ENCODE peak calls at places on chromosomes 5 and 9, in five cellular contexts. One of them, this sample, is unnamed.

GRCh38 chr5:82480331-82480730 is 202.2 kb upstream of the RPS23 start:
- DNase-seq in IMR-90: no peak
- DNase-seq in mesenchymal stem cell: no peak
- DNase-seq in H9: no peak
- DNase-seq in neuronal stem cell: no peak
- DNase-seq in this sample: peak

GRCh38 chr5:123091258-123091987 is 2.4 kb downstream of the PRDM6 start:
- DNase-seq in neuronal stem cell: no peak
- DNase-seq in H9: no peak
- DNase-seq in mesenchymal stem cell: peak
- DNase-seq in IMR-90: peak
- DNase-seq in this sample: no peak

GRCh38 chr9:5453004-5453403 is 2.7 kb downstream of the CD274 start:
- DNase-seq in neuronal stem cell: no peak
- DNase-seq in mesenchymal stem cell: no peak
- DNase-seq in IMR-90: no peak
- DNase-seq in H9: no peak
- DNase-seq in this sample: no peak

GRCh38 chr5:111551569-111552275 is 39.4 kb upstream of the STARD4 start:
- DNase-seq in neuronal stem cell: no peak
- DNase-seq in IMR-90: no peak
- DNase-seq in H9: no peak
- DNase-seq in mesenchymal stem cell: peak
- DNase-seq in this sample: no peak

GRCh38 chr9:2109066-2109650 is 94.0 kb downstream of the SMARCA2 start:
- DNase-seq in mesenchymal stem cell: no peak
- DNase-seq in H9: no peak
- DNase-seq in IMR-90: peak
- DNase-seq in neuronal stem cell: no peak
- DNase-seq in this sample: peak

GRCh38 chr9:117687532-117687931 is 16.7 kb upstream of the TLR4 start:
- DNase-seq in H9: peak
- DNase-seq in IMR-90: no peak
- DNase-seq in neuronal stem cell: no peak
- DNase-seq in mesenchymal stem cell: no peak
- DNase-seq in this sample: no peak

GRCh38 chr9:137228968-137229896 is 1.5 kb upstream of the SLC34A3 start:
- DNase-seq in mesenchymal stem cell: no peak
- DNase-seq in H9: no peak
- DNase-seq in IMR-90: no peak
- DNase-seq in neuronal stem cell: no peak
- DNase-seq in this sample: no peak

GRCh38 chr9:136021171-136021890 is 60.2 kb upstream of the UBAC1 start:
- DNase-seq in H9: peak
- DNase-seq in neuronal stem cell: no peak
- DNase-seq in mesenchymal stem cell: no peak
- DNase-seq in IMR-90: no peak
- DNase-seq in this sample: peak

GRCh38 chr5:123365163-123365562 is 58.0 kb downstream of the CEP120 start:
- DNase-seq in mesenchymal stem cell: no peak
- DNase-seq in IMR-90: peak
- DNase-seq in H9: no peak
- DNase-seq in neuronal stem cell: no peak
- DNase-seq in this sample: no peak

GRCh38 chr5:133977858-133978257 is 9.4 kb upstream of the C5orf15 start:
- DNase-seq in neuronal stem cell: no peak
- DNase-seq in IMR-90: peak
- DNase-seq in mesenchymal stem cell: peak
- DNase-seq in H9: no peak
- DNase-seq in this sample: no peak

GRCh38 chr9:134395727-134396257 is 69.5 kb downstream of the RXRA start:
- DNase-seq in IMR-90: no peak
- DNase-seq in neuronal stem cell: no peak
- DNase-seq in H9: no peak
- DNase-seq in mesenchymal stem cell: no peak
- DNase-seq in this sample: no peak

GRCh38 chr5:126830061-126830460 is 53.1 kb downstream of the LMNB1 start:
- DNase-seq in neuronal stem cell: no peak
- DNase-seq in H9: no peak
- DNase-seq in mesenchymal stem cell: no peak
- DNase-seq in IMR-90: no peak
- DNase-seq in this sample: no peak

GRCh38 chr5:36666986-36667385 is 60.6 kb downstream of the SLC1A3 start:
- DNase-seq in neuronal stem cell: no peak
- DNase-seq in mesenchymal stem cell: no peak
- DNase-seq in IMR-90: no peak
- DNase-seq in H9: no peak
- DNase-seq in this sample: peak

GRCh38 chr5:137933491-137933911 is 44.2 kb downstream of the PKD2L2 start:
- DNase-seq in H9: no peak
- DNase-seq in IMR-90: peak
- DNase-seq in mesenchymal stem cell: peak
- DNase-seq in neuronal stem cell: no peak
- DNase-seq in this sample: no peak

GRCh38 chr5:55363861-55364260 is 56.1 kb downstream of the MTREX start:
- DNase-seq in H9: no peak
- DNase-seq in mesenchymal stem cell: no peak
- DNase-seq in neuronal stem cell: no peak
- DNase-seq in IMR-90: peak
- DNase-seq in this sample: no peak

GRCh38 chr5:113119271-113119924 is 142.8 kb downstream of the DCP2 start:
- DNase-seq in IMR-90: peak
- DNase-seq in neuronal stem cell: no peak
- DNase-seq in mesenchymal stem cell: no peak
- DNase-seq in H9: no peak
- DNase-seq in this sample: no peak

GRCh38 chr9:110015759-110016158 is 192.2 kb downstream of the C9orf152 start:
- DNase-seq in mesenchymal stem cell: peak
- DNase-seq in neuronal stem cell: no peak
- DNase-seq in H9: no peak
- DNase-seq in IMR-90: peak
- DNase-seq in this sample: peak

GRCh38 chr9:125890793-125891192 is 143.6 kb downstream of the PBX3 start:
- DNase-seq in IMR-90: no peak
- DNase-seq in mesenchymal stem cell: no peak
- DNase-seq in neuronal stem cell: no peak
- DNase-seq in H9: no peak
- DNase-seq in this sample: no peak

GRCh38 chr5:129400395-129400983 is 59.6 kb upstream of the ADAMTS19 start:
- DNase-seq in IMR-90: no peak
- DNase-seq in H9: no peak
- DNase-seq in neuronal stem cell: no peak
- DNase-seq in mesenchymal stem cell: no peak
- DNase-seq in this sample: peak

GRCh38 chr9:137187386-137187785 is 974 bp downstream of the ANAPC2 start:
- DNase-seq in mesenchymal stem cell: no peak
- DNase-seq in IMR-90: no peak
- DNase-seq in neuronal stem cell: no peak
- DNase-seq in H9: no peak
- DNase-seq in this sample: no peak

GRCh38 chr5:16896767-16897166 is 39.3 kb downstream of the MYO10 start:
- DNase-seq in IMR-90: no peak
- DNase-seq in neuronal stem cell: no peak
- DNase-seq in mesenchymal stem cell: no peak
- DNase-seq in H9: no peak
- DNase-seq in this sample: no peak

GRCh38 chr5:16897284-16897704 is 38.8 kb downstream of the MYO10 start:
- DNase-seq in mesenchymal stem cell: peak
- DNase-seq in IMR-90: peak
- DNase-seq in neuronal stem cell: no peak
- DNase-seq in H9: no peak
- DNase-seq in this sample: peak

GRCh38 chr5:16891043-16891442 is 45.0 kb downstream of the MYO10 start:
- DNase-seq in IMR-90: no peak
- DNase-seq in neuronal stem cell: no peak
- DNase-seq in H9: no peak
- DNase-seq in mesenchymal stem cell: no peak
- DNase-seq in this sample: no peak

GRCh38 chr5:16897800-16898199 is 38.3 kb downstream of the MYO10 start:
- DNase-seq in H9: no peak
- DNase-seq in IMR-90: no peak
- DNase-seq in neuronal stem cell: no peak
- DNase-seq in mesenchymal stem cell: no peak
- DNase-seq in this sample: no peak

DNA sequence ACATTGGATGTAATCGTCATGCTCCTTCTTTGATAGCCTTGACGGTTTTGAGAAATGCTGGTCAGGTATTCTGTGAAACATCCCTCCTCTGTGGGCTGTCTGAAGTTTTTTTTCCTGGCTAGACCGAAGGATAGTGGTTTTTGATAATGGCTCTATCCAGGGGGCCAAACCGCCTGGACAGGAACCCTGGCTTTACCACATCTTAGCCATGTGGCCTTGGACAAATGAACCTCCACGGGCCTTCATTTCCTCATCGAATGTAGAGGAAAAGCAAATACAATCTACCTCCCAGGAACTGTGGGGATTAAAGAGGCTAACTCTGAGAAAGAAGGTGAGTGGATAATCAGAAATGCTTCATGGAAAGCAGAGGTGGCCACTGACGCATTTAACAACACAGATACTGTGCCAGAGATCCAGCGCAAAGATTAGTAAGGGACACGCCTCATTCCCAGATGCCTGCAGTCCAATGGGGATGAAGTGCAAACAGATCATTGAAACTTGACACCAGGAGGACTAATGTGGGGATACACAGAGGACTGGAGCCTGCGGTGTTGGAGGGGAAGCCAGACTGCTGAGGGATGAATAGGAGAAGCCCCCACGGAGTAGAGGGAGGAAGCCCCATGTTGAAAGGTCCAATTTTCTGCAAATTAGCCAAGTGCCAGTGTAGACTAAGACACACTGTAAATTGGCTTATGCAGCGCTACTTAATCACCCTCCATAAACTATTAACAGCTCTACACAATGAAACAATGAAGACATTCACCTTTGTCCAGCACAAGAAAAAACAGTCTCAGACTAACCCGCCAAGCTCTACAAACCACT is 41.6 kb downstream of the MYO10 start:
- DNase-seq in mesenchymal stem cell: peak
- DNase-seq in neuronal stem cell: peak
- DNase-seq in IMR-90: peak
- DNase-seq in H9: no peak
- DNase-seq in this sample: peak
- H2BK120ac ChIP-seq in mesenchymal stem cell: no peak
- H2BK120ac ChIP-seq in neuronal stem cell: no peak
- H2BK120ac ChIP-seq in IMR-90: no peak
- H2BK120ac ChIP-seq in H9: no peak
- H2BK120ac ChIP-seq in this sample: no peak

GRCh38 chr5:68467208-68467607 is 251.7 kb downstream of the PIK3R1 start:
- DNase-seq in neuronal stem cell: no peak
- DNase-seq in H9: no peak
- DNase-seq in mesenchymal stem cell: no peak
- DNase-seq in IMR-90: no peak
- DNase-seq in this sample: no peak
- H2BK120ac ChIP-seq in neuronal stem cell: no peak
- H2BK120ac ChIP-seq in H9: no peak
- H2BK120ac ChIP-seq in mesenchymal stem cell: no peak
- H2BK120ac ChIP-seq in IMR-90: no peak
- H2BK120ac ChIP-seq in this sample: no peak

GRCh38 chr5:124979174-124979573 is 232.7 kb upstream of the ZNF608 start:
- DNase-seq in neuronal stem cell: no peak
- DNase-seq in H9: peak
- DNase-seq in mesenchymal stem cell: peak
- DNase-seq in IMR-90: peak
- DNase-seq in this sample: peak

GRCh38 chr5:124981901-124982300 is 235.5 kb upstream of the ZNF608 start:
- DNase-seq in IMR-90: no peak
- DNase-seq in mesenchymal stem cell: no peak
- DNase-seq in H9: no peak
- DNase-seq in neuronal stem cell: no peak
- DNase-seq in this sample: no peak

GRCh38 chr5:124976086-124976485 is 229.6 kb upstream of the ZNF608 start:
- DNase-seq in neuronal stem cell: no peak
- DNase-seq in IMR-90: no peak
- DNase-seq in H9: no peak
- DNase-seq in mesenchymal stem cell: no peak
- DNase-seq in this sample: no peak

GRCh38 chr5:124986170-124986569 is 239.7 kb upstream of the ZNF608 start:
- DNase-seq in mesenchymal stem cell: no peak
- DNase-seq in IMR-90: no peak
- DNase-seq in neuronal stem cell: no peak
- DNase-seq in H9: no peak
- DNase-seq in this sample: no peak

DNA sequence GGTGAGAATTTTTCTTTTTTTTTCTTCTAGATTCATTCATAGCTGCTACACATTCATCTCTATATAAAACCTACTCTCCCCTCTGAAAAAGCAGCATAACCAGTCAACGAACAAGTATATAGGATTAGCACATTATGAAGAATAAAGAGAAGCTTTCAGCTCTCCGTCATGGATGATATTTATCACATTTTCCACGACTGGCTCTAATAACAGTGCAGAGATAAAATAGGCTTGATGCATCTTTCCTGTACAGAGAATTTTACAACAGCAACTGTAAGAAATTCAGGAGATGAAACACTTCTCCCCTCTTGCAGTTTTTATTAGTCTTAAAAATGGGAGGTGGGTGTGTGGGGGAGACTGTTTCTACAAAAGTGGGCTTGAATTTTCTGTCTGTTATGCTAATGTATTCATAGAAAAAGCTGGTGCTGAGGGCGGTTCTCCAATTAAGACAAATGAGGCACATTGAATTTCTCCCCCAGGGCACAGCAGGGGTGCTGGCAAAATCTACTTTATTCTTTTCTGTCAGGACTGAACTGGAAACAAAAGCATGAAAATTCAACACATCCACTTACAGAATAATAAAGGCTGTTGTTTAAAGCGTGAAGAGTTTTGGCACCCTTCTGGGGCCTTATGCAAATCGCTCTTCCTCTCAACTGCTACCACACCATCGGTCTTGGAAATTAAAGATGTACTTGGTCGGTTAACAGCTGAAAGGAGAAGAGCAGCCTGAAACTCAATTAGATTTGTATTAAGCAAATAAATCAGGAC is 233.9 kb upstream of the ZNF608 start:
- DNase-seq in IMR-90: no peak
- DNase-seq in mesenchymal stem cell: peak
- DNase-seq in H9: peak
- DNase-seq in neuronal stem cell: peak
- DNase-seq in this sample: no peak
- H2BK120ac ChIP-seq in IMR-90: no peak
- H2BK120ac ChIP-seq in mesenchymal stem cell: no peak
- H2BK120ac ChIP-seq in H9: no peak
- H2BK120ac ChIP-seq in neuronal stem cell: no peak
- H2BK120ac ChIP-seq in this sample: no peak

GRCh38 chr5:65104831-65105230 is 336.1 kb downstream of the CWC27 start:
- DNase-seq in IMR-90: no peak
- DNase-seq in mesenchymal stem cell: no peak
- DNase-seq in neuronal stem cell: no peak
- DNase-seq in H9: no peak
- DNase-seq in this sample: no peak

GRCh38 chr5:65102501-65102825 is 333.7 kb downstream of the CWC27 start:
- DNase-seq in IMR-90: no peak
- DNase-seq in mesenchymal stem cell: no peak
- DNase-seq in H9: peak
- DNase-seq in neuronal stem cell: no peak
- DNase-seq in this sample: no peak

GRCh38 chr5:65101706-65102105 is 333.0 kb downstream of the CWC27 start:
- DNase-seq in H9: no peak
- DNase-seq in neuronal stem cell: no peak
- DNase-seq in mesenchymal stem cell: peak
- DNase-seq in IMR-90: peak
- DNase-seq in this sample: no peak

GRCh38 chr5:65103674-65104035 is 334.9 kb downstream of the CWC27 start:
- DNase-seq in neuronal stem cell: no peak
- DNase-seq in IMR-90: no peak
- DNase-seq in mesenchymal stem cell: no peak
- DNase-seq in H9: no peak
- DNase-seq in this sample: no peak

GRCh38 chr5:65102826-65103673 is 334.3 kb downstream of the CWC27 start:
- DNase-seq in mesenchymal stem cell: peak
- DNase-seq in neuronal stem cell: no peak
- DNase-seq in H9: peak
- DNase-seq in IMR-90: peak
- DNase-seq in this sample: peak
- H2BK120ac ChIP-seq in mesenchymal stem cell: no peak
- H2BK120ac ChIP-seq in neuronal stem cell: no peak
- H2BK120ac ChIP-seq in H9: peak
- H2BK120ac ChIP-seq in IMR-90: peak
- H2BK120ac ChIP-seq in this sample: peak